ENCODE peak calls at places on chromosomes 4 and X, in four cellular contexts. V is astrocyte, L is hypothalamus, O is cardiac muscle cell. E is an unnamed sample.

GRCh38 chr4:134807231-134807745 is 605.7 kb upstream of the PABPC4L start:
- DNase-seq in V (no peak), L (no peak), O (no peak), E (no peak)

GRCh38 chr4:164136181-164136616 is 617.7 kb upstream of the SMIM31 start:
- DNase-seq in V (peak), L (no peak), O (no peak), E (peak)

GRCh38 chr4:39435875-39436563 is 22.7 kb downstream of the RPL9 start:
- DNase-seq in V (no peak), L (no peak), O (no peak), E (no peak)

GRCh38 chrX:40853004-40853815 is 117.9 kb upstream of the MED14 start:
- DNase-seq in V (no peak), L (no peak), O (no peak), E (no peak)

GRCh38 chr4:6576932-6577331 is 1.9 kb downstream of the MAN2B2 start:
- DNase-seq in V (no peak), L (no peak), O (no peak), E (no peak)

GRCh38 chr4:38154681-38155588 is 194.7 kb downstream of the PTTG2 start:
- DNase-seq in V (no peak), L (no peak), O (no peak), E (no peak)

GRCh38 chr4:133641191-133641590 is 492.1 kb downstream of the PCDH10 start:
- DNase-seq in V (no peak), L (no peak), O (no peak), E (no peak)

GRCh38 chrX:139086243-139086642 is 374.7 kb upstream of the FGF13 start:
- DNase-seq in V (no peak), L (no peak), O (no peak), E (no peak)

GRCh38 chrX:147953976-147954375 is 27.2 kb upstream of the FMR1NB start:
- DNase-seq in V (no peak), L (no peak), O (no peak), E (no peak)

GRCh38 chr4:148643851-148644250 is 201.6 kb upstream of the NR3C2 start:
- DNase-seq in V (no peak), L (no peak), O (no peak), E (no peak)

GRCh38 chr4:155952546-155952945 is 1.1 kb downstream of the CTSO start:
- DNase-seq in V (no peak), L (no peak), O (no peak), E (no peak)

GRCh38 chr4:39046243-39046642 is 14.0 kb upstream of the TMEM156 start:
- DNase-seq in V (peak), L (no peak), O (no peak), E (no peak)

GRCh38 chr4:113825272-113825671 is 63.7 kb upstream of the CAMK2D start:
- DNase-seq in V (peak), L (no peak), O (no peak), E (no peak)

GRCh38 chr4:102429553-102429952 is 71.6 kb upstream of the NFKB1 start:
- DNase-seq in V (peak), L (no peak), O (no peak), E (no peak)

GRCh38 chrX:119481218-119481875 is 13.1 kb downstream of the SLC25A5 start:
- DNase-seq in V (no peak), L (no peak), O (no peak), E (no peak)

GRCh38 chrX:16822723-16823122 is 36.5 kb downstream of the TXLNG start:
- DNase-seq in V (peak), L (no peak), O (no peak), E (no peak)

GRCh38 chr4:24070117-24070516 is 180.3 kb upstream of the PPARGC1A start:
- DNase-seq in V (peak), L (no peak), O (no peak), E (no peak)

GRCh38 chrX:134604701-134605271 is 53.5 kb downstream of the PLAC1 start:
- DNase-seq in V (no peak), L (no peak), O (peak), E (no peak)

GRCh38 chr4:33323393-33323792 is 2603.2 kb downstream of the PCDH7 start:
- DNase-seq in V (no peak), L (no peak), O (no peak), E (no peak)

GRCh38 chr4:34271479-34272355 is 1972.6 kb downstream of the ARAP2 start:
- DNase-seq in V (no peak), L (no peak), O (no peak), E (no peak)

GRCh38 chr4:67035501-67035900 is 509.8 kb downstream of the CENPC start:
- DNase-seq in V (peak), L (no peak), O (no peak), E (no peak)

GRCh38 chr4:184792950-184793555 is 32.7 kb downstream of the ACSL1 start:
- DNase-seq in V (peak), L (no peak), O (no peak), E (no peak)

GRCh38 chr4:122854860-122855259 is 28.2 kb downstream of the FGF2 start:
- DNase-seq in V (no peak), L (peak), O (no peak), E (no peak)

GRCh38 chrX:150337026-150337425 is 26.1 kb upstream of the MAMLD1 start:
- DNase-seq in V (no peak), L (no peak), O (no peak), E (no peak)

GRCh38 chr4:111641813-111642579 is 503.3 kb upstream of the FAM241A start:
- DNase-seq in V (peak), L (peak), O (peak), E (peak)

GRCh38 chr4:67983333-67983732 is 20.0 kb upstream of the TMPRSS11A start:
- DNase-seq in V (peak), L (no peak), O (no peak), E (no peak)

GRCh38 chr4:91226838-91227237 is 1076.9 kb upstream of the GRID2 start:
- DNase-seq in V (no peak), L (no peak), O (no peak), E (no peak)

GRCh38 chr4:3369781-3370660 is 71.7 kb upstream of the HGFAC start:
- DNase-seq in V (peak), L (no peak), O (peak), E (peak)

GRCh38 chrX:50941638-50942037 is 31.1 kb downstream of the BMP15 start:
- DNase-seq in V (no peak), L (no peak), O (no peak), E (no peak)

GRCh38 chr4:100208964-100209363 is 18.7 kb upstream of the DDIT4L start:
- DNase-seq in V (peak), L (no peak), O (no peak), E (no peak)

GRCh38 chr4:141126769-141127168 is 6.5 kb downstream of the RNF150 start:
- DNase-seq in V (peak), L (no peak), O (no peak), E (peak)

GRCh38 chr4:1693131-1693896 is 9.2 kb upstream of the FAM53A start:
- DNase-seq in V (peak), L (peak), O (peak), E (no peak)

GRCh38 chr4:40246938-40247337 is 50.1 kb downstream of the RHOH start:
- DNase-seq in V (no peak), L (no peak), O (no peak), E (no peak)